ENCODE peak calls at places on chromosomes 12 and 14, in eight cellular contexts. L is nephron progenitor cell; V is NCI-H69; X is G401; U is cardiac fibroblast; W is aorta; J is astrocyte of the spinal cord; N is stimulated activated CD4-positive, alpha-beta T cell treated with anti-CD3 and anti-CD28 coated beads, Interleukin-2, amount 100 ng/mL, for 24 hours. A is an unnamed sample.
A peak's percentile ranks its signal among the peaks of the same experiment; 100 is the strongest.

GRCh38 chr12:66633676-66634075 is 45.2 kb downstream of the GRIP1 start:
- DNase-seq in N (no peak), U (no peak), W (no peak), J (peak; percentile 33), V (no peak), X (no peak), L (no peak), A (no peak)

GRCh38 chr12:114636723-114637480 is 47.1 kb downstream of the TBX3 start:
- DNase-seq in U (peak; percentile 26), X (peak; percentile 3), V (peak; percentile 22), J (peak; percentile 19), W (no peak), N (no peak), L (no peak), A (no peak)

GRCh38 chr12:59600174-59600573 is 4.3 kb downstream of the SLC16A7 start:
- DNase-seq in L (no peak), V (no peak), X (no peak), U (peak; percentile 59), J (no peak), N (no peak), W (no peak), A (no peak)

GRCh38 chr12:130357241-130357640 is 19.6 kb downstream of the PIWIL1 start:
- DNase-seq in N (no peak), L (no peak), X (no peak), U (no peak), W (no peak), V (no peak), J (no peak), A (no peak)

GRCh38 chr12:52141875-52142274 is 49.9 kb downstream of the KRT80 start:
- DNase-seq in V (no peak), U (no peak), N (no peak), W (no peak), J (no peak), L (no peak), X (no peak), A (no peak)

GRCh38 chr12:69007166-69007857 is 74.3 kb upstream of the CPM start:
- DNase-seq in V (peak; percentile 81), X (no peak), W (no peak), J (peak; percentile 84), N (no peak), L (no peak), U (peak; percentile 86), A (no peak)

GRCh38 chr12:10169094-10169493 is 2.8 kb downstream of the OLR1 start:
- DNase-seq in U (peak; percentile 7), W (no peak), N (no peak), V (no peak), L (no peak), X (no peak), J (no peak), A (no peak)

GRCh38 chr12:89210277-89210676 is 142.0 kb downstream of the DUSP6 start:
- DNase-seq in W (no peak), L (no peak), U (no peak), X (no peak), V (peak; percentile 6), J (no peak), N (no peak), A (no peak)

GRCh38 chr14:23403139-23403438 is 5.0 kb downstream of the MYH6 start:
- DNase-seq in X (no peak), W (no peak), J (no peak), L (no peak), N (no peak), U (no peak), V (no peak), A (no peak)

GRCh38 chr12:95790025-95790911 is at the start of gene NTN4:
- DNase-seq in V (peak; percentile 60), L (peak; percentile 69), X (no peak), W (peak; percentile 88), U (peak; percentile 47), N (no peak), J (peak; percentile 41), A (peak; percentile 70)

GRCh38 chr14:80941241-80942157 is at the start of gene CEP128:
- DNase-seq in J (peak; percentile 98), U (peak; percentile 99), L (peak; percentile 95), W (peak; percentile 98), X (peak; percentile 99), V (peak; percentile 100), N (peak; percentile 88), A (peak; percentile 93)

GRCh38 chr12:100229876-100230275 is 29.3 kb downstream of the ACTR6 start:
- DNase-seq in N (no peak), J (no peak), L (no peak), V (no peak), W (no peak), U (no peak), X (no peak), A (no peak)

GRCh38 chr12:115712676-115713075 is 564.8 kb downstream of the MED13L start:
- DNase-seq in V (no peak), J (no peak), X (no peak), N (no peak), W (no peak), U (no peak), L (no peak), A (no peak)

GRCh38 chr14:49971156-49972141 is 78.6 kb downstream of the ARF6 start:
- DNase-seq in W (no peak), V (peak; percentile 87), X (no peak), L (no peak), U (no peak), N (no peak), J (no peak), A (no peak)

GRCh38 chr12:130161261-130162231 is 718 bp upstream of the FZD10 start:
- DNase-seq in U (no peak), X (no peak), V (peak; percentile 5), L (peak; percentile 89), N (no peak), W (peak; percentile 83), J (peak; percentile 18), A (no peak)

GRCh38 chr14:55125403-55125802 is 3.6 kb upstream of the LGALS3 start:
- DNase-seq in V (peak; percentile 33), X (no peak), J (no peak), W (no peak), N (no peak), U (no peak), L (no peak), A (no peak)

GRCh38 chr12:132413931-132414588 is 75.9 kb upstream of the FBRSL1 start:
- DNase-seq in W (no peak), U (no peak), L (peak; percentile 76), V (peak; percentile 39), J (no peak), X (peak; percentile 19), N (no peak), A (no peak)

GRCh38 chr14:54857830-54858269 is 44.8 kb downstream of the GCH1 start:
- DNase-seq in X (no peak), J (no peak), U (no peak), W (no peak), V (no peak), N (no peak), L (no peak), A (no peak)

A was measured in type B pancreatic cell.